ENCODE peak calls at places on chromosomes 3 and 15, in eight cellular contexts. C is activated CD8-positive, alpha-beta memory T cell treated with anti-CD3 and anti-CD28 coated beads for 4 hours; F is C1 segment of cervical spinal cord; L is stimulated activated CD4-positive, alpha-beta T cell treated with anti-CD3 and anti-CD28 coated beads, Interleukin-4, amount 100 ng/mL, for 48 hours; W is T1000; V is heart left ventricle; S is NCI-H460; Y is skeletal muscle cell. Q is an unnamed sample.

GRCh38 chr3:185176756-185177359 is 24.0 kb upstream of the C3orf70 start:
- DNase-seq in C (no peak), F (no peak), L (peak), W (no peak), V (no peak), S (peak), Y (no peak), Q (peak)

GRCh38 chr3:62211675-62212429 is 161.5 kb downstream of the FEZF2 start:
- DNase-seq in C (no peak), F (no peak), L (no peak), W (no peak), V (no peak), S (no peak), Y (no peak), Q (no peak)

GRCh38 chr15:84079885-84080777 is 155.4 kb upstream of the GOLGA6L4 start:
- DNase-seq in C (no peak), F (peak), L (peak), W (no peak), V (no peak), S (no peak), Y (no peak), Q (peak)

GRCh38 chr3:193962986-193963683 is 172.8 kb upstream of the HES1 start:
- DNase-seq in C (no peak), F (no peak), L (no peak), W (no peak), V (no peak), S (no peak), Y (no peak), Q (no peak)

GRCh38 chr15:63093486-63094205 is 28.0 kb upstream of the LACTB start:
- DNase-seq in C (peak), F (peak), L (peak), W (peak), V (peak), S (peak), Y (no peak), Q (peak)

GRCh38 chr3:12822725-12823373 is 18.5 kb downstream of the RPL32 start:
- DNase-seq in C (no peak), F (no peak), L (no peak), W (no peak), V (no peak), S (peak), Y (no peak), Q (no peak)

GRCh38 chr15:28164876-28165275 is 65.8 kb upstream of the OCA2 start:
- DNase-seq in C (no peak), F (no peak), L (no peak), W (no peak), V (no peak), S (no peak), Y (no peak), Q (no peak)

GRCh38 chr3:10189557-10190374 is 25.0 kb downstream of the IRAK2 start:
- DNase-seq in C (no peak), F (peak), L (no peak), W (no peak), V (peak), S (no peak), Y (no peak), Q (peak)

GRCh38 chr15:50137893-50138292 is 18.9 kb upstream of the ATP8B4 start:
- DNase-seq in C (no peak), F (no peak), L (no peak), W (no peak), V (no peak), S (no peak), Y (no peak), Q (no peak)

GRCh38 chr15:25697586-25697985 is 165.5 kb downstream of the ATP10A start:
- DNase-seq in C (no peak), F (no peak), L (no peak), W (no peak), V (no peak), S (no peak), Y (no peak), Q (no peak)

GRCh38 chr3:144463916-144464315 is 492.3 kb downstream of the DIPK2A start:
- DNase-seq in C (no peak), F (no peak), L (no peak), W (no peak), V (no peak), S (no peak), Y (no peak), Q (no peak)

GRCh38 chr3:115595611-115596010 is 27.7 kb upstream of the GAP43 start:
- DNase-seq in C (no peak), F (no peak), L (no peak), W (no peak), V (no peak), S (no peak), Y (peak), Q (no peak)

GRCh38 chr3:128419311-128419710 is 47.4 kb downstream of the DNAJB8 start:
- DNase-seq in C (no peak), F (no peak), L (no peak), W (no peak), V (no peak), S (no peak), Y (no peak), Q (no peak)

GRCh38 chr3:69058180-69058946 is 6.2 kb upstream of the TMF1 start:
- DNase-seq in C (no peak), F (no peak), L (no peak), W (no peak), V (no peak), S (no peak), Y (no peak), Q (no peak)

GRCh38 chr3:23776352-23776891 is 29.3 kb upstream of the UBE2E1 start:
- DNase-seq in C (no peak), F (peak), L (no peak), W (no peak), V (no peak), S (no peak), Y (peak), Q (no peak)

GRCh38 chr3:70249509-70250160 is 62.8 kb downstream of the MDFIC2 start:
- DNase-seq in C (no peak), F (no peak), L (no peak), W (no peak), V (no peak), S (no peak), Y (no peak), Q (no peak)

GRCh38 chr3:165803471-165803870 is 33.8 kb downstream of the BCHE start:
- DNase-seq in C (no peak), F (no peak), L (no peak), W (no peak), V (no peak), S (no peak), Y (no peak), Q (no peak)

GRCh38 chr3:71710906-71711494 is 14.2 kb downstream of the EIF4E3 start:
- DNase-seq in C (no peak), F (no peak), L (no peak), W (no peak), V (no peak), S (peak), Y (no peak), Q (no peak)

GRCh38 chr15:31128919-31129768 is 27.6 kb upstream of the TRPM1 start:
- DNase-seq in C (peak), F (peak), L (peak), W (peak), V (peak), S (peak), Y (peak), Q (no peak)

Q was measured in hypothalamus.